ENCODE peak calls at places on chromosomes 3 and 15, in four cellular contexts. A is aorta, R is progenitor cell of endocrine pancreas, H is SK-MEL-5. S is an unnamed sample.

GRCh38 chr15:75758071-75758872 is 45.6 kb upstream of the CSPG4 start:
- DNase-seq in A (peak; percentile 95), R (peak; percentile 70), H (peak; percentile 88), S (peak; percentile 62)

GRCh38 chr3:129560269-129560787 is 17.4 kb downstream of the H1-8 start:
- DNase-seq in A (peak; percentile 90), R (no peak), H (no peak), S (no peak)

GRCh38 chr3:7307410-7307809 is 446.5 kb downstream of the GRM7 start:
- DNase-seq in A (no peak), R (no peak), H (no peak), S (no peak)

GRCh38 chr15:41562784-41563198 is 3.8 kb downstream of the TYRO3 start:
- DNase-seq in A (no peak), R (no peak), H (no peak), S (no peak)

GRCh38 chr3:48685603-48686511 is at the start of gene NCKIPSD:
- DNase-seq in A (peak; percentile 98), R (peak; percentile 84), H (peak; percentile 83), S (peak; percentile 92)

GRCh38 chr3:171677706-171678105 is 132.6 kb downstream of the PLD1 start:
- DNase-seq in A (no peak), R (no peak), H (no peak), S (no peak)

GRCh38 chr15:75532413-75533250 is 46.5 kb downstream of the PTPN9 start:
- DNase-seq in A (no peak), R (peak; percentile 10), H (peak; percentile 67), S (no peak)

GRCh38 chr3:104273046-104273649 is 1093.6 kb upstream of the ALCAM start:
- DNase-seq in A (no peak), R (no peak), H (peak; percentile 74), S (no peak)

GRCh38 chr3:131083190-131083863 is 56.6 kb downstream of the NEK11 start:
- DNase-seq in A (peak; percentile 73), R (no peak), H (no peak), S (no peak)

GRCh38 chr3:132445812-132446211 is 28.5 kb downstream of the DNAJC13 start:
- DNase-seq in A (no peak), R (no peak), H (peak; percentile 87), S (no peak)

GRCh38 chr15:25710184-25710583 is 152.9 kb downstream of the ATP10A start:
- DNase-seq in A (peak; percentile 85), R (peak; percentile 67), H (peak; percentile 63), S (peak; percentile 58)

GRCh38 chr3:175554761-175555160 is 695.6 kb downstream of the NAALADL2 start:
- DNase-seq in A (no peak), R (no peak), H (no peak), S (no peak)

GRCh38 chr3:161977063-161977462 is 480.5 kb downstream of the OTOL1 start:
- DNase-seq in A (no peak), R (no peak), H (no peak), S (no peak)

GRCh38 chr3:110077093-110077492 is 739.7 kb upstream of the DPPA4 start:
- DNase-seq in A (no peak), R (no peak), H (no peak), S (no peak)

GRCh38 chr15:43214592-43215295 is 6.1 kb downstream of the EPB42 start:
- DNase-seq in A (no peak), R (no peak), H (no peak), S (no peak)

GRCh38 chr3:117193390-117193789 is 483.8 kb downstream of the TUSC7 start:
- DNase-seq in A (no peak), R (no peak), H (peak; percentile 61), S (no peak)

GRCh38 chr3:186303985-186304384 is 58.0 kb downstream of the DGKG start:
- DNase-seq in A (no peak), R (no peak), H (no peak), S (no peak)

GRCh38 chr15:39269821-39270220 is 311.1 kb upstream of the THBS1 start:
- DNase-seq in A (no peak), R (no peak), H (peak; percentile 89), S (no peak)

S was measured in activated naive CD4-positive, alpha-beta T cell treated with anti-CD3 and anti-CD28 coated beads, Interleukin-2, amount 50 U/mL, for 16 hours.